ENCODE peak calls at places on chromosomes 12 and 14, in eight cellular contexts. B is omental fat pad, S is psoas muscle, N is DMS153, W is skeletal muscle cell, X is dermis blood vessel endothelial cell, Q is NCI-H1694 treated with DMSO at 0.1 percent for 48 hours, M is brain microvascular endothelial cell. I is an unnamed sample.

GRCh38 chr12:124774462-124775167 is 89.0 kb downstream of the SCARB1 start:
- DNase-seq in Q (peak), X (peak), M (peak), S (no peak), B (no peak), W (peak), N (no peak), I (peak)

GRCh38 chr12:91413591-91413990 is 231.0 kb upstream of the DCN start:
- DNase-seq in S (no peak), Q (no peak), B (no peak), X (no peak), M (peak), W (peak), N (peak), I (no peak)

GRCh38 chr12:64175254-64175945 is 46.7 kb downstream of the KICS2 start:
- DNase-seq in N (no peak), W (no peak), M (no peak), Q (no peak), S (no peak), B (no peak), X (no peak), I (no peak)

GRCh38 chr14:23517650-23518329 is 33.8 kb downstream of the ZFHX2 start:
- DNase-seq in N (no peak), B (no peak), S (no peak), Q (peak), M (no peak), X (no peak), W (no peak), I (no peak)

GRCh38 chr12:14767617-14768016 is 35.7 kb downstream of the WBP11 start:
- DNase-seq in B (no peak), Q (no peak), N (no peak), M (no peak), S (no peak), W (no peak), X (no peak), I (no peak)

GRCh38 chr14:100690672-100691071 is 36.0 kb upstream of the DLK1 start:
- DNase-seq in X (no peak), M (no peak), N (no peak), S (no peak), B (no peak), Q (no peak), W (no peak), I (no peak)

GRCh38 chr14:96383445-96383844 is 8.5 kb upstream of the AK7 start:
- DNase-seq in B (no peak), W (no peak), Q (no peak), S (no peak), X (no peak), N (no peak), M (no peak), I (no peak)

GRCh38 chr12:124537525-124538193 is 29.8 kb downstream of the NCOR2 start:
- DNase-seq in N (no peak), S (no peak), B (no peak), X (no peak), M (no peak), Q (no peak), W (no peak), I (no peak)

GRCh38 chr12:57755454-57756372 is 810 bp downstream of the MARCHF9 start:
- DNase-seq in X (no peak), B (no peak), Q (no peak), S (peak), M (no peak), N (no peak), W (no peak), I (peak)

GRCh38 chr12:101826766-101827368 is 3.9 kb downstream of the GNPTAB start:
- DNase-seq in X (no peak), W (no peak), N (no peak), B (no peak), S (no peak), Q (no peak), M (no peak), I (no peak)

GRCh38 chr12:79250955-79251354 is 386.4 kb downstream of the SYT1 start:
- DNase-seq in Q (no peak), W (no peak), B (no peak), S (no peak), X (no peak), M (no peak), N (no peak), I (no peak)

GRCh38 chr12:56040963-56041578 is 647 bp upstream of the RPS26 start:
- DNase-seq in S (no peak), B (no peak), N (no peak), X (no peak), Q (no peak), M (no peak), W (no peak), I (no peak)

GRCh38 chr14:54890794-54891193 is 11.8 kb downstream of the GCH1 start:
- DNase-seq in W (no peak), B (no peak), X (no peak), N (no peak), M (no peak), Q (no peak), S (no peak), I (no peak)

GRCh38 chr14:90811641-90812040 is 4.6 kb downstream of the TTC7B start:
- DNase-seq in Q (no peak), N (no peak), S (peak), X (no peak), M (no peak), B (no peak), W (no peak), I (no peak)

GRCh38 chr12:76586764-76587395 is 27.3 kb upstream of the OSBPL8 start:
- DNase-seq in W (no peak), X (peak), N (no peak), S (no peak), Q (peak), M (peak), B (no peak), I (no peak)

GRCh38 chr12:89762498-89763170 is 54.0 kb upstream of the ATP2B1 start:
- DNase-seq in M (no peak), S (no peak), W (no peak), Q (no peak), B (no peak), N (no peak), X (no peak), I (no peak)

GRCh38 chr14:29681308-29681707 is 246.3 kb downstream of the PRKD1 start:
- DNase-seq in W (no peak), S (no peak), B (no peak), N (no peak), X (no peak), M (no peak), Q (no peak), I (peak)

GRCh38 chr14:96783306-96784224 is 13.6 kb upstream of the VRK1 start:
- DNase-seq in X (no peak), N (no peak), M (no peak), Q (no peak), S (no peak), W (no peak), B (no peak), I (no peak)

I was measured in hepatic stellate cell.